ENCODE peak calls at places on chromosomes 6 and 20, in eight cellular contexts. R is stomach, N is SK-N-SH, L is upper lobe of left lung, Q is GM12878, V is K562, I is transverse colon, J is H1. Z is an unnamed sample.

GRCh38 chr6:87287251-87287650 is 35.1 kb upstream of the SMIM8 start:
- DNase-seq in R (no peak), N (no peak), L (no peak), Q (no peak), V (no peak), I (no peak), J (no peak), Z (no peak)

GRCh38 chr6:4640139-4640538 is 136.1 kb upstream of the CDYL start:
- DNase-seq in R (no peak), N (no peak), L (no peak), Q (no peak), V (no peak), I (no peak), J (no peak), Z (peak; percentile 39)

GRCh38 chr20:58361549-58361948 is 27.5 kb upstream of the VAPB start:
- DNase-seq in R (no peak), N (no peak), L (no peak), Q (no peak), V (no peak), I (no peak), J (no peak), Z (no peak)

GRCh38 chr20:61819921-61820825 is 245.5 kb downstream of the TAF4 start:
- DNase-seq in R (no peak), N (no peak), L (no peak), Q (no peak), V (no peak), I (no peak), J (no peak), Z (no peak)

GRCh38 chr20:19921349-19921793 is 95.8 kb upstream of the NAA20 start:
- DNase-seq in R (no peak), N (no peak), L (peak; percentile 44), Q (no peak), V (no peak), I (no peak), J (no peak), Z (no peak)

GRCh38 chr6:138446821-138447220 is 42.8 kb downstream of the HEBP2 start:
- DNase-seq in R (no peak), N (no peak), L (no peak), Q (no peak), V (no peak), I (no peak), J (no peak), Z (peak; percentile 29)

GRCh38 chr6:292506-293184 is 358 bp downstream of the DUSP22 start:
- DNase-seq in R (peak; percentile 79), N (no peak), L (peak; percentile 94), Q (peak; percentile 93), V (peak; percentile 75), I (peak; percentile 89), J (no peak), Z (peak; percentile 96)

GRCh38 chr6:152189736-152190135 is 382.3 kb downstream of the ESR1 start:
- DNase-seq in R (no peak), N (no peak), L (no peak), Q (no peak), V (no peak), I (no peak), J (no peak), Z (no peak)

GRCh38 chr6:7825986-7826385 is 84.6 kb downstream of the TXNDC5 start:
- DNase-seq in R (no peak), N (no peak), L (no peak), Q (no peak), V (no peak), I (no peak), J (no peak), Z (no peak)

GRCh38 chr20:924639-925038 is 8.5 kb upstream of the ANGPT4 start:
- DNase-seq in R (no peak), N (no peak), L (no peak), Q (no peak), V (no peak), I (no peak), J (no peak), Z (no peak)
- TF ChIP-seq POLR2AphosphoS5 in R (no peak), N (no peak), L (no peak), Q (no peak), V (no peak), I (no peak), J (no peak), Z (no peak)

GRCh38 chr20:39885975-39886649 is 802.9 kb downstream of the MAFB start:
- DNase-seq in R (peak; percentile 38), N (peak; percentile 29), L (no peak), Q (no peak), V (no peak), I (peak; percentile 47), J (peak; percentile 80), Z (no peak)

GRCh38 chr20:39893013-39893685 is 795.9 kb downstream of the MAFB start:
- DNase-seq in R (no peak), N (no peak), L (no peak), Q (no peak), V (no peak), I (no peak), J (no peak), Z (no peak)

GRCh38 chr20:39888310-39888709 is 800.7 kb downstream of the MAFB start:
- DNase-seq in R (no peak), N (no peak), L (no peak), Q (no peak), V (no peak), I (no peak), J (no peak), Z (no peak)

GRCh38 chr20:39886650-39887190 is 802.3 kb downstream of the MAFB start:
- DNase-seq in R (no peak), N (no peak), L (no peak), Q (no peak), V (no peak), I (peak; percentile 14), J (no peak), Z (no peak)

GRCh38 chr20:39890697-39891096 is 798.3 kb downstream of the MAFB start:
- DNase-seq in R (no peak), N (no peak), L (no peak), Q (no peak), V (no peak), I (no peak), J (no peak), Z (no peak)
- H3K9me3 ChIP-seq in R (no peaks in the 10 kb centered on the region), N (no peaks in the 10 kb centered on the region), L (no peaks in the 10 kb centered on the region), Q (no peaks in the 10 kb centered on the region), V (no peaks in the 10 kb centered on the region), I (no peaks in the 10 kb centered on the region), J (no peaks in the 10 kb centered on the region), Z (no peaks in the 10 kb centered on the region)

DNA sequence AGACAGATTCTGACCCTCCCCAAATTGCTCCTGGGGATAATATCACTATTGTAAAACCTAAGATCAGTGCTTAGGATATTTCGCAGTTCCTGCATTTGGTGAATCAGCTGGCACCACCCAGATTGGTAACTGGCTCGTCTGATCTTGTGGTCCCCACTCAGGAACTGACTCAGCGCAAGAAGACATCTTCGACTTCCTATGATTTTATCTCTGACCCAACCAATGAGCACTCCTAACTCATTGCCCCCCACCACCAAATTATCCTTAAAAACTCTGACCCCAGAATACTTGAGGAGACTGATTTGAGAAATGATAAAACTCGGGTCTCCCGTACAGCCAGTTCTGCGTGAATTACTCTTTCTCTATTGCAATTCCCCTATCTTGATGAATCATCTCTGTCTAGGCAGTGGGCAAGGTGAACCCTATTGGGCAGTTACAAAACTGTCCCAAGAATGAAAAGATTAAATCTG is 55.7 kb upstream of the PRND start:
- DNase-seq in R (no peak), N (no peak), L (no peak), Q (no peak), V (no peak), I (peak; percentile 23), J (no peak), Z (no peak)
- TF ChIP-seq EP300 in R (no peak), N (peak; percentile 91), L (no peak), Q (no peak), V (peak; percentile 14), I (no peak), J (no peak), Z (no peak)

DNA sequence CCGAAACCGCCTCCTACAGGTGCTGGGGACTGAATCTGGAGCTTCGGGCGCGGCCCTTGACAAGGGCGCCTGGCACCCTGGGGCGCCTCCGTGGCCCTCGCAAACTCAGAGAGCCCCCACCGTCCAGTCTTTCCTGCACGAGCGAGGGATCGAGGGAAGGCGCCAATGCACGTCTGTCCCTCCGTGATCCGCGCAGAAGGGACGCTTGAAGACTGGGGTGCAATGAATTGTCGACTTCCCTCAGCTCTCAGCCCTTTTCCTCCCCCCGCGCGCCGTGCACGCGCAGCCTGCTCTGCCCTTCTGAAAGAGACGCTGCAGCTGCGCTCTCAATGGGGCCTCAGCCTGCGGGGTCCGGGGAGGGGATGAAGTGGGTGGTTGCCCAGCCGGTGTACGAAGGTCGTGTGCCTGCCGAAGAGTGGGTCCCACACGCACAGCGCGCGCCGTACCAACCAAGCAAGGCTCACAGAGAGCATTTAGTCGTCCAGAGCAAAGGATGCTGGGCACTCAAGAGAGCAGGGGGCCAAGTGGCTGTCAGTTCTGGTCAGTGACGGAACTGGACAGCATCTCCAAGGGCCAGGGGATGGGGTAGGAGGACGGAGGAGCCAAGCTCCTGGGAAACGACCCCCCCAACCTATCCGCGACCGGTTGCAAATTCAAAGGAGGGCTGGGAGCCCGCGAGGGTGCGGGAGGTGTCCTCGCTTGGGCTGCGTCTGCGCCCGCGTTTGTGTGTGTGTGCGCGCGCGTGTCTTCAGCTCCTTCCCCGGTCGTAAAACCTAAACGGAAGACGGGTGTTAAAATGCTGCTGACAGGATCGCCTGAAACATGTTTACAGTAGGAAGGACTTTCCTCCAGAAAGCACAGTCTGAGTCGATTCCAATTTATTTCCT is 5.4 kb upstream of the SOX4 start:
- DNase-seq in R (peak; percentile 57), N (peak; percentile 74), L (peak; percentile 92), Q (no peak), V (no peak), I (peak; percentile 69), J (no peak), Z (no peak)
- TF ChIP-seq POLR2AphosphoS5 in R (no peak), N (no peak), L (no peak), Q (no peak), V (no peak), I (no peak), J (no peak), Z (peak; percentile 0)

DNA sequence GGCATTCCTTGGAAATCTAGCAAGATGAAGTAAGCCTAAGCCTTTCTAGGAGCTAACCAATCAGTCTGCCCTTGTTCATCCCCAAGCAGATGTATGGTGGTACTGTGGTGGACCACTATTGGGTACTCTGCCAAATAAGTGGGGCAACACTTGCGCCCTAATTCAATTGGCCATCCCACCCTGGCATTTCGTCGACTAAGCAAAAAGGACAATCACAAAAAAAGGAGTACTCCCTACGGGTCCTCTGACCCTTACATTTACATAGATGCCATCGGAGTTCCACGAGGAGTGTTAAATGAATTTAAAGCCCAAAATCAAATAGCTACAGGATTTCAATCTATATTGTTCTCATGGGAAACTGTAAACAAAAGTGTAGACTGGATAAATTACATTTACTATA is 19.5 kb downstream of the CHD6 start:
- DNase-seq in R (no peak), N (no peak), L (no peak), Q (no peak), V (no peak), I (no peak), J (no peak), Z (no peak)
- H3K9me3 ChIP-seq in R (peaks cover 32% of the 10 kb centered on the region), N (peaks cover 11% of the 10 kb centered on the region), L (peaks cover 43% of the 10 kb centered on the region), Q (peaks cover 53% of the 10 kb centered on the region), V (peaks cover 32% of the 10 kb centered on the region), I (peaks cover 32% of the 10 kb centered on the region), J (peaks cover 13% of the 10 kb centered on the region), Z (peaks cover 17% of the 10 kb centered on the region)

GRCh38 chr6:133741375-133741861 is 147.5 kb upstream of the TCF21 start:
- DNase-seq in R (no peak), N (no peak), L (no peak), Q (no peak), V (no peak), I (no peak), J (no peak), Z (no peak)
- TF ChIP-seq EP300 in R (no peak), N (no peak), L (no peak), Q (no peak), V (no peak), I (no peak), J (no peak), Z (no peak)

GRCh38 chr6:6749791-6750434 is 161.4 kb downstream of the LY86 start:
- DNase-seq in R (peak; percentile 36), N (no peak), L (peak; percentile 39), Q (no peak), V (peak; percentile 92), I (peak; percentile 72), J (no peak), Z (no peak)
- TF ChIP-seq POLR2AphosphoS5 in R (no peak), N (no peak), L (peak; percentile 64), Q (no peak), V (peak; percentile 53), I (peak; percentile 67), J (no peak), Z (peak; percentile 66)